ENCODE peak calls at places on chromosomes 1 and 21, in eight cellular contexts. One of them, this sample, is unnamed.

GRCh38 chr1:20081331-20081810 is 11.4 kb downstream of the PLA2G5 start:
- DNase-seq in heart left ventricle: no peak
- DNase-seq in choroid plexus epithelial cell: no peak
- DNase-seq in glutamatergic neuron: no peak
- DNase-seq in cardiac fibroblast: no peak
- DNase-seq in neural progenitor cell: no peak
- DNase-seq in mammary epithelial cell: no peak
- DNase-seq in tibial nerve: no peak
- DNase-seq in this sample: no peak

GRCh38 chr1:42335809-42336518 is 929 bp upstream of the FOXJ3 start:
- DNase-seq in choroid plexus epithelial cell: peak; percentile 73
- DNase-seq in neural progenitor cell: no peak
- DNase-seq in cardiac fibroblast: peak; percentile 78
- DNase-seq in mammary epithelial cell: peak; percentile 71
- DNase-seq in tibial nerve: no peak
- DNase-seq in glutamatergic neuron: no peak
- DNase-seq in heart left ventricle: no peak
- DNase-seq in this sample: peak; percentile 69

GRCh38 chr1:54950361-54951163 is 29.9 kb upstream of the TMEM61 start:
- DNase-seq in cardiac fibroblast: peak; percentile 94
- DNase-seq in glutamatergic neuron: peak; percentile 80
- DNase-seq in neural progenitor cell: peak; percentile 81
- DNase-seq in choroid plexus epithelial cell: peak; percentile 93
- DNase-seq in tibial nerve: peak; percentile 91
- DNase-seq in mammary epithelial cell: peak; percentile 71
- DNase-seq in heart left ventricle: peak; percentile 68
- DNase-seq in this sample: peak; percentile 89

GRCh38 chr1:236685917-236686814 is at the start of gene ACTN2:
- DNase-seq in neural progenitor cell: peak; percentile 85
- DNase-seq in mammary epithelial cell: no peak
- DNase-seq in cardiac fibroblast: no peak
- DNase-seq in tibial nerve: no peak
- DNase-seq in heart left ventricle: peak; percentile 81
- DNase-seq in choroid plexus epithelial cell: peak; percentile 15
- DNase-seq in glutamatergic neuron: peak; percentile 70
- DNase-seq in this sample: no peak

GRCh38 chr1:245155186-245156040 is 628 bp downstream of the KIF26B start:
- DNase-seq in neural progenitor cell: peak; percentile 65
- DNase-seq in tibial nerve: no peak
- DNase-seq in heart left ventricle: no peak
- DNase-seq in cardiac fibroblast: no peak
- DNase-seq in mammary epithelial cell: peak; percentile 29
- DNase-seq in choroid plexus epithelial cell: peak; percentile 35
- DNase-seq in glutamatergic neuron: peak; percentile 35
- DNase-seq in this sample: peak; percentile 50

GRCh38 chr1:95407864-95408291 is 173.9 kb downstream of the RWDD3 start:
- DNase-seq in neural progenitor cell: peak; percentile 64
- DNase-seq in heart left ventricle: no peak
- DNase-seq in glutamatergic neuron: peak; percentile 66
- DNase-seq in choroid plexus epithelial cell: no peak
- DNase-seq in tibial nerve: peak; percentile 4
- DNase-seq in mammary epithelial cell: no peak
- DNase-seq in cardiac fibroblast: no peak
- DNase-seq in this sample: no peak

GRCh38 chr1:154726443-154726842 is 118.5 kb upstream of the ADAR start:
- DNase-seq in mammary epithelial cell: peak; percentile 23
- DNase-seq in glutamatergic neuron: no peak
- DNase-seq in cardiac fibroblast: peak; percentile 14
- DNase-seq in choroid plexus epithelial cell: no peak
- DNase-seq in tibial nerve: no peak
- DNase-seq in neural progenitor cell: no peak
- DNase-seq in heart left ventricle: no peak
- DNase-seq in this sample: peak; percentile 53

GRCh38 chr1:180580237-180580636 is 21.5 kb downstream of the OVAAL start:
- DNase-seq in heart left ventricle: no peak
- DNase-seq in cardiac fibroblast: peak; percentile 66
- DNase-seq in mammary epithelial cell: peak; percentile 93
- DNase-seq in neural progenitor cell: peak; percentile 43
- DNase-seq in tibial nerve: no peak
- DNase-seq in glutamatergic neuron: no peak
- DNase-seq in choroid plexus epithelial cell: peak; percentile 54
- DNase-seq in this sample: peak; percentile 93

GRCh38 chr1:52786148-52786547 is 56.4 kb upstream of the ZYG11A start:
- DNase-seq in choroid plexus epithelial cell: no peak
- DNase-seq in heart left ventricle: no peak
- DNase-seq in mammary epithelial cell: no peak
- DNase-seq in cardiac fibroblast: no peak
- DNase-seq in neural progenitor cell: no peak
- DNase-seq in glutamatergic neuron: no peak
- DNase-seq in tibial nerve: no peak
- DNase-seq in this sample: no peak

GRCh38 chr1:185338719-185339622 is 21.9 kb upstream of the IVNS1ABP start:
- DNase-seq in choroid plexus epithelial cell: peak; percentile 55
- DNase-seq in neural progenitor cell: no peak
- DNase-seq in glutamatergic neuron: no peak
- DNase-seq in heart left ventricle: peak; percentile 55
- DNase-seq in mammary epithelial cell: peak; percentile 26
- DNase-seq in cardiac fibroblast: peak; percentile 40
- DNase-seq in tibial nerve: peak; percentile 40
- DNase-seq in this sample: no peak

GRCh38 chr1:230327892-230328284 is 98.2 kb downstream of the PGBD5 start:
- DNase-seq in neural progenitor cell: no peak
- DNase-seq in heart left ventricle: no peak
- DNase-seq in cardiac fibroblast: peak; percentile 27
- DNase-seq in tibial nerve: no peak
- DNase-seq in choroid plexus epithelial cell: peak; percentile 33
- DNase-seq in mammary epithelial cell: no peak
- DNase-seq in glutamatergic neuron: no peak
- DNase-seq in this sample: peak; percentile 95

GRCh38 chr1:160954158-160955104 is at the start of gene ITLN2:
- DNase-seq in cardiac fibroblast: peak; percentile 53
- DNase-seq in tibial nerve: no peak
- DNase-seq in mammary epithelial cell: peak; percentile 47
- DNase-seq in neural progenitor cell: peak; percentile 78
- DNase-seq in glutamatergic neuron: peak; percentile 54
- DNase-seq in heart left ventricle: no peak
- DNase-seq in choroid plexus epithelial cell: peak; percentile 58
- DNase-seq in this sample: peak; percentile 78

GRCh38 chr1:239717097-239718051 is 331.0 kb downstream of the CHRM3 start:
- DNase-seq in glutamatergic neuron: no peak
- DNase-seq in neural progenitor cell: no peak
- DNase-seq in mammary epithelial cell: no peak
- DNase-seq in tibial nerve: no peak
- DNase-seq in cardiac fibroblast: no peak
- DNase-seq in choroid plexus epithelial cell: no peak
- DNase-seq in heart left ventricle: no peak
- DNase-seq in this sample: no peak

GRCh38 chr21:46149205-46149901 is 6.0 kb downstream of the FTCD start:
- DNase-seq in cardiac fibroblast: no peak
- DNase-seq in glutamatergic neuron: peak; percentile 14
- DNase-seq in neural progenitor cell: no peak
- DNase-seq in choroid plexus epithelial cell: no peak
- DNase-seq in mammary epithelial cell: no peak
- DNase-seq in tibial nerve: no peak
- DNase-seq in heart left ventricle: peak; percentile 18
- DNase-seq in this sample: no peak

GRCh38 chr1:153646672-153647374 is 11.7 kb upstream of the SNAPIN start:
- DNase-seq in heart left ventricle: no peak
- DNase-seq in glutamatergic neuron: no peak
- DNase-seq in tibial nerve: no peak
- DNase-seq in choroid plexus epithelial cell: no peak
- DNase-seq in cardiac fibroblast: no peak
- DNase-seq in mammary epithelial cell: no peak
- DNase-seq in neural progenitor cell: no peak
- DNase-seq in this sample: no peak

GRCh38 chr1:35925741-35926140 is 5.2 kb upstream of the AGO3 start:
- DNase-seq in cardiac fibroblast: peak; percentile 15
- DNase-seq in heart left ventricle: peak; percentile 74
- DNase-seq in glutamatergic neuron: peak; percentile 35
- DNase-seq in neural progenitor cell: no peak
- DNase-seq in choroid plexus epithelial cell: peak; percentile 66
- DNase-seq in tibial nerve: no peak
- DNase-seq in mammary epithelial cell: no peak
- DNase-seq in this sample: no peak

GRCh38 chr1:170929835-170930554 is 5.3 kb upstream of the MROH9 start:
- DNase-seq in cardiac fibroblast: peak; percentile 85
- DNase-seq in mammary epithelial cell: peak; percentile 54
- DNase-seq in heart left ventricle: peak; percentile 21
- DNase-seq in choroid plexus epithelial cell: peak; percentile 79
- DNase-seq in neural progenitor cell: peak; percentile 69
- DNase-seq in glutamatergic neuron: no peak
- DNase-seq in tibial nerve: peak; percentile 51
- DNase-seq in this sample: peak; percentile 83

GRCh38 chr1:246959944-246960693 is 28.4 kb upstream of the AHCTF1 start:
- DNase-seq in neural progenitor cell: no peak
- DNase-seq in mammary epithelial cell: no peak
- DNase-seq in heart left ventricle: no peak
- DNase-seq in glutamatergic neuron: no peak
- DNase-seq in choroid plexus epithelial cell: peak; percentile 56
- DNase-seq in cardiac fibroblast: peak; percentile 37
- DNase-seq in tibial nerve: no peak
- DNase-seq in this sample: no peak

DNA sequence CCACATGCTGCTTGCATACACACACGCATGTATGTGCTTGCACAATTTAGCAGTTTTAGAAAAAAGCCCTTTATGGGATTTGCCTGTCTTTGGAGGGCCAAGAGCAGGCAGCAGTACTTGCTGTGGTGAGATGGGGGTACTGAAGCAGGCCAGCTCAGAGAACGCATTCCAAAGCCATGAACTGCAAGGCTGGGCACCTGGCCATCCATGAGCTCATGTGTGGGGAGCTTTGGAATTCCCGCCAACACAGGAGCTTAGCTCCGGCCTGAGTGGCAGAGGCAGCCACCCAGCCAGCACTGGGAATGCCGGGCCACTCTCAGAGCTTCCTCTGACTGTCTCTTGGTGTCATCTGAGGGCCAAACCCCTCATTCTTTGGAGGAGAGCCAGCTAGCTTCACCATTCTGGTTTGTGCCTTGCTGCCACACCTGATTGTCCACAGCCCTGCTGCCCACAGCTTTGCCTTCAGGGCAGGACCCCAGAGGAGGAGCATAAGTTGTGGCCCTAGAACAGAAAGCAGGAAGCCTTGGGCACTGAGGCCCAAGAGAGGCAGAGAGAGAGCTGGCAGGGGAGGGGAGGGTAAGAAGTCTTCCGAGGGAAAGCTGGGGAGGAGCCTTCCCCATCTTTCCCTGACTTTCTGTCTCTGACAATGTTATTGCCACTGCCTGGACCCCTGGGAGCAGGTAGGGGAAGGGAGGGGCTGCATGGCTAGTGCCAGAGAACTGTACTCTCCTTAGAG is 92.1 kb upstream of the POU3F1 start:
- DNase-seq in choroid plexus epithelial cell: peak; percentile 91
- DNase-seq in glutamatergic neuron: no peak
- DNase-seq in cardiac fibroblast: peak; percentile 91
- DNase-seq in tibial nerve: peak; percentile 71
- DNase-seq in heart left ventricle: peak; percentile 92
- DNase-seq in mammary epithelial cell: peak; percentile 90
- DNase-seq in neural progenitor cell: peak; percentile 48
- DNase-seq in this sample: peak; percentile 96
- TF ChIP-seq CTCF in choroid plexus epithelial cell: peak; percentile 29
- TF ChIP-seq CTCF in glutamatergic neuron: no peak
- TF ChIP-seq CTCF in cardiac fibroblast: peak; percentile 41
- TF ChIP-seq CTCF in tibial nerve: peak; percentile 21
- TF ChIP-seq CTCF in heart left ventricle: no peak
- TF ChIP-seq CTCF in mammary epithelial cell: peak; percentile 38
- TF ChIP-seq CTCF in neural progenitor cell: no peak
- TF ChIP-seq CTCF in this sample: no peak

DNA sequence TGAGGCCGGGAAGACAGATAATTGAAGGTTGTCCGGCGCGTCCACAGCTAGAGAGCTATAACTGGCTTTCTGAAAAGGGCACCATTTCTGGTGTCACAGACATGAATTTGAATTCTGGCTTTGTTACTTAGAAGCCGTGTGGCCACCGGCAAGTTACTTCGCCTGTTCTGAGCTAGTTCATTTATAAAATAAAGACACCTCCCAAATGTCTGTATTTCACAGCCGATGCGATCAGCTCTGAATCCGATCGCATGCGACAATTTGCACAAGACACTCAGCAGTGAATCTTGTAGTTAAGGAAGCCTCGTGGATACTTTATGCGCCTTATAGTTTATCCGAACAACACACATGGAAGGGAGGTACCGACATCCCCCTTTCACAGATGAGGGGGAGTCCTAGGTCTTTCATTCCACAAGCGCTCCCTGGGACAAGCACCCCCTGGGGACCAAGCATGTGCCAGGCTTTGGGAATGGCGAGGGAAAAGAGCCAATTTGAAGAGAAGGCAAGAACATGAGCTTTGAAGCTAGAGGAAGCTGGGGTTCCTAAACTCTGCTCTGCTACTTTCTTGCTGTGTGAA is 4.0 kb downstream of the ID3 start:
- DNase-seq in heart left ventricle: peak; percentile 56
- DNase-seq in choroid plexus epithelial cell: peak; percentile 61
- DNase-seq in tibial nerve: no peak
- DNase-seq in glutamatergic neuron: no peak
- DNase-seq in mammary epithelial cell: no peak
- DNase-seq in cardiac fibroblast: peak; percentile 72
- DNase-seq in neural progenitor cell: peak; percentile 67
- DNase-seq in this sample: no peak
- TF ChIP-seq CTCF in heart left ventricle: no peak
- TF ChIP-seq CTCF in choroid plexus epithelial cell: no peak
- TF ChIP-seq CTCF in tibial nerve: no peak
- TF ChIP-seq CTCF in glutamatergic neuron: no peak
- TF ChIP-seq CTCF in mammary epithelial cell: no peak
- TF ChIP-seq CTCF in cardiac fibroblast: no peak
- TF ChIP-seq CTCF in neural progenitor cell: no peak
- TF ChIP-seq CTCF in this sample: no peak

DNA sequence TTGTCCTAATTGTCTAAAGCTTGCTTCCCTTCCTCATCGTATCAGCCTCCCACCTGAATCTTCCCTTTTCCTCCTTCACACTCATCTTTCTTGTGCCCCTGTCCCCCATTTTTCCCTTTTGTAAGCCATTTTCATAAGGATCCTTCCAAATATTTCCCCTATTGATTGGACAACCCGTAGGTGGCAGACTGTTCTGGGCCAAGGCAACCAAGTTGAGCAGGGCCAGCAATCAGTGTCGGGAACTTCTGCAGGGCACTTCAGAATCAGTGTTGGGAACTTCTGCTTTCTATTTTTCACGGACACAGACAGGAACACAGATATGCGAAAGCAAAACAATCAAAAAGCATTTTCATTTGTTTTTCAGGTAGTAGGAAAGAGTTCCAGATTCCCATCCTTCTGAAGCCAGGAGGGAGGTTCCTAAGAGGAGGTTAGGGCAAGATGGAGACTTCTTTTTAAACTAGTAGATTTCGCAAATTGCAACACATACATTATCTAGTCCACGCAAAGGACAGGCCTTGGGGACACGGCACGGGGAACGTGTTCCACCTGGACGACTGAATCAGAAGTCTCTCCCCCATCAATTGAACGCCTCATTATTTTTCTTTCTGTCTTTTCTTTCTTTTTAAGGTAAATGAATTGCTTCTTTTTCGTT is 691 bp upstream of the MPZL1 start:
- DNase-seq in heart left ventricle: peak; percentile 56
- DNase-seq in cardiac fibroblast: peak; percentile 72
- DNase-seq in choroid plexus epithelial cell: peak; percentile 76
- DNase-seq in mammary epithelial cell: peak; percentile 63
- DNase-seq in glutamatergic neuron: no peak
- DNase-seq in neural progenitor cell: peak; percentile 35
- DNase-seq in tibial nerve: peak; percentile 43
- DNase-seq in this sample: peak; percentile 76
- TF ChIP-seq CTCF in heart left ventricle: peak; percentile 33
- TF ChIP-seq CTCF in cardiac fibroblast: peak; percentile 61
- TF ChIP-seq CTCF in choroid plexus epithelial cell: peak; percentile 70
- TF ChIP-seq CTCF in mammary epithelial cell: peak; percentile 38
- TF ChIP-seq CTCF in glutamatergic neuron: no peak
- TF ChIP-seq CTCF in neural progenitor cell: peak; percentile 28
- TF ChIP-seq CTCF in tibial nerve: peak; percentile 26
- TF ChIP-seq CTCF in this sample: peak; percentile 56

GRCh38 chr1:209375097-209375496 is 208.4 kb upstream of the CAMK1G start:
- DNase-seq in mammary epithelial cell: no peak
- DNase-seq in choroid plexus epithelial cell: no peak
- DNase-seq in tibial nerve: no peak
- DNase-seq in glutamatergic neuron: no peak
- DNase-seq in neural progenitor cell: no peak
- DNase-seq in cardiac fibroblast: no peak
- DNase-seq in heart left ventricle: no peak
- DNase-seq in this sample: no peak
- TF ChIP-seq CTCF in mammary epithelial cell: no peak
- TF ChIP-seq CTCF in choroid plexus epithelial cell: no peak
- TF ChIP-seq CTCF in tibial nerve: no peak
- TF ChIP-seq CTCF in glutamatergic neuron: no peak
- TF ChIP-seq CTCF in neural progenitor cell: no peak
- TF ChIP-seq CTCF in cardiac fibroblast: no peak
- TF ChIP-seq CTCF in heart left ventricle: no peak
- TF ChIP-seq CTCF in this sample: no peak